ENCODE peak calls at places on chromosomes 16 and 17, in four cellular contexts. F is K562, U is HepG2, T is GM12878. V is an unnamed sample.

GRCh38 chr17:7294614-7295153 is at the start of gene YBX2:
- DNase-seq in F (peak), U (no peak), T (no peak), V (peak)

GRCh38 chr16:48558269-48558915 is 51.6 kb downstream of the N4BP1 start:
- DNase-seq in F (no peak), U (no peak), T (no peak), V (no peak)

GRCh38 chr17:52287611-52288010 is 129.1 kb upstream of the CA10 start:
- DNase-seq in F (no peak), U (no peak), T (no peak), V (no peak)

GRCh38 chr16:53745753-53746258 is 41.9 kb downstream of the FTO start:
- DNase-seq in F (peak), U (no peak), T (no peak), V (no peak)

GRCh38 chr16:52563767-52564611 is 17.0 kb upstream of the TOX3 start:
- DNase-seq in F (no peak), U (no peak), T (no peak), V (no peak)

GRCh38 chr17:11719203-11719602 is 120.9 kb downstream of the DNAH9 start:
- DNase-seq in F (no peak), U (no peak), T (no peak), V (no peak)

GRCh38 chr16:57794849-57795430 is 7.4 kb downstream of the KIFC3 start:
- DNase-seq in F (no peak), U (no peak), T (no peak), V (no peak)

GRCh38 chr17:7588553-7589203 is 1.2 kb downstream of the SOX15 start:
- DNase-seq in F (no peak), U (no peak), T (no peak), V (no peak)

GRCh38 chr17:69609495-69610315 is 195.2 kb downstream of the MAP2K6 start:
- DNase-seq in F (peak), U (peak), T (no peak), V (peak)

GRCh38 chr17:2400474-2400866 is 390 bp downstream of the MNT start:
- DNase-seq in F (peak), U (peak), T (no peak), V (peak)

GRCh38 chr17:80881321-80881720 is 110.3 kb upstream of the CHMP6 start:
- DNase-seq in F (no peak), U (no peak), T (no peak), V (no peak)
- TF ChIP-seq ATF3 in F (no peak), U (no peak), T (no peak), V (no peak)

GRCh38 chr17:82299452-82299851 is 18.0 kb downstream of the CD7 start:
- DNase-seq in F (no peak), U (no peak), T (no peak), V (no peak)

GRCh38 chr17:82296511-82297279 is 20.7 kb downstream of the CD7 start:
- DNase-seq in F (no peak), U (no peak), T (no peak), V (no peak)

GRCh38 chr17:82297280-82297803 is 20.1 kb downstream of the CD7 start:
- DNase-seq in F (peak), U (no peak), T (peak), V (no peak)

GRCh38 chr17:82298538-82299421 is 18.6 kb downstream of the CD7 start:
- DNase-seq in F (no peak), U (no peak), T (no peak), V (no peak)

DNA sequence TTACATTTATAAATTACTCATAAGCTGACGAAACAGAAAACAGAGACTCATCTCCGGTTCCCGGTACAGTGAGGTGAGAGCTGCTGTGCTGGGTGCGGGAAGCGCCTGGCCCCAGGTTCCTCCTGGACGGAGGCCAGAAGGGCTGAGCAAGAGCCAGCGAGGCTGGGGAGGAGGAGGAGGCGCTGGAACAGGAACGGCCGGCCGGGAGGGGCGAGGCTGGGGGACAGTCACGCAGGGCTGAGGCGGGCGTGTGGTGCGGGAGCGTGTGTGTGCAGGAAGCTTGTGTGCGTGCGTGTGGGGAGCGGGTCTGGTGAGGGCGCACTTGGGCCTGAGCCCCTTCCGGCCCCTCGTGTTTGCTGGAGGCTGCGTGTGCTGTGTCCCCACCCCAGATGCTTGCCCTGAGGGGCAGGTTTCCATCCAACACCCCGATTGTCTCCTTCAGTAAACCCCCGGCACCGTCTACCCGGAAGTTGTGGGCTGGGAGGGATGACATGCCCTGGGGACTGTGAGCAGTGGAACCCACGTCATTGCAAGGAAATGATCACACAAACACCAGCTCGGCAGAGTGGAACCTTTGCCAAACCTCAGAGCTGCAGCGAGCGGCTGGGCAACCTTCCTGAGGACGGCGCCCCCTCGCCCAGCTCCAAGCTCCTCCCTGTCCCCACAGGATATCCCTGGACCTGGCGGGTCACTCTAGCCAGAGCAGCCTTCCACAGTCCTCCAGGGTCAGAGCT is 19.4 kb downstream of the CD7 start:
- DNase-seq in F (peak), U (no peak), T (peak), V (no peak)
- TF ChIP-seq NR2C2 in F (no peak), U (no peak), T (no peak), V (no peak)

GRCh38 chr17:41687828-41688640 is 651 bp upstream of the EIF1 start:
- DNase-seq in F (no peak), U (peak), T (no peak), V (no peak)
- TF ChIP-seq ATF3 in F (no peak), U (peak), T (no peak), V (no peak)

GRCh38 chr16:68227183-68227793 is 8.6 kb downstream of the ESRP2 start:
- DNase-seq in F (no peak), U (no peak), T (peak), V (no peak)
- TF ChIP-seq NR2C2 in F (no peak), U (no peak), T (no peak), V (no peak)

GRCh38 chr16:1350691-1351090 is 987 bp downstream of the TSR3 start:
- DNase-seq in F (no peak), U (no peak), T (no peak), V (no peak)

GRCh38 chr16:1349351-1349750 is 2.3 kb downstream of the TSR3 start:
- DNase-seq in F (no peak), U (no peak), T (no peak), V (no peak)

GRCh38 chr16:1351215-1351581 is 480 bp downstream of the TSR3 start:
- DNase-seq in F (no peak), U (no peak), T (no peak), V (no peak)

GRCh38 chr16:1349951-1350350 is 1.7 kb downstream of the TSR3 start:
- DNase-seq in F (no peak), U (no peak), T (no peak), V (no peak)

GRCh38 chr16:1351582-1352362 is at the start of the genes GNPTG and TSR3:
- DNase-seq in F (peak), U (peak), T (peak), V (peak)
- TF ChIP-seq ATF3 in F (no peak), U (no peak), T (peak), V (no peak)

GRCh38 chr17:82384730-82385429 is 13.3 kb downstream of the UTS2R start:
- DNase-seq in F (peak), U (peak), T (no peak), V (no peak)
- TF ChIP-seq NR2C2 in F (no peak), U (peak), T (no peak), V (no peak)

GRCh38 chr16:85265789-85266188 is 153.5 kb upstream of the CIBAR2 start:
- DNase-seq in F (no peak), U (no peak), T (no peak), V (no peak)
- TF ChIP-seq ATF3 in F (no peak), U (no peak), T (no peak), V (no peak)

GRCh38 chr17:63948521-63948920 is 16.4 kb upstream of the CD79B start:
- DNase-seq in F (no peak), U (no peak), T (no peak), V (no peak)

GRCh38 chr17:63946440-63947363 is 14.6 kb upstream of the CD79B start:
- DNase-seq in F (peak), U (peak), T (no peak), V (peak)

GRCh38 chr17:63950940-63951907 is 19.1 kb upstream of the CD79B start:
- DNase-seq in F (peak), U (peak), T (no peak), V (peak)

GRCh38 chr17:63947711-63948330 is 15.7 kb upstream of the CD79B start:
- DNase-seq in F (no peak), U (no peak), T (no peak), V (no peak)

DNA sequence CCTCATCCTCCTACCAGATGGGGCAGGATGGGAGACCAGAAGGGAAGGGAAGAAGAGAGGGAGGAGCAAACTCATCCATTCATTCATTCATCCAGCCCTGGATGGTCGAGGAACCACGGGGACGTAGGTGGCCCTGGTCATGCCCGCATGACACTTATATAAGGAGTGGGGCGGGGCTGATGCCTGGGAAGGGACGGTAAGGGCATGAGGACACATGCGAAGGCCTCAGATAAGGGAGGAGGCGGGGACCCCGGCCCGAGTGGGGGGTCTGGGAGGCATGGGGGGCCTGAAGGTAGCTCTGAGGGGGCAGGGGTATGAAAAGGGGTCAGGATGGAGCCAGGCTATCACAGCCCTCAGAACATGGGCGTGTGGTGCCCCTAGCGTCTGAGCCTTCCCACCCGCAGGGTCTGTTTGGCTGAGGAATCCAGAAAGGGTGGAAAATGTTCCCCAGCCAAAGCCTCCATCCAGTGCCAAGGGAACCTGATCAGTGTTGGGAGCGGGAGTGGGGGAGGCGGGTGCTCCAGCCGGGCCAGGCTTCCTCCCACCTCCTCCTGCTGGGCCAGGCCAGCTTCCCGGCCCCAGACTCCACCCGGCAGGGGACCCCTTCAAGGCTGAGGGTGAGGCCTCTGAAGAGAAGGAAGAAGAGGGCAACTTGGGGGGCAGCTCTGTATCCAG is 17.6 kb upstream of the CD79B start:
- DNase-seq in F (no peak), U (no peak), T (no peak), V (no peak)
- TF ChIP-seq NR2C2 in F (no peak), U (no peak), T (no peak), V (no peak)

GRCh38 chr16:6682142-6682811 is 650.4 kb upstream of the RBFOX1 start:
- DNase-seq in F (peak), U (peak), T (no peak), V (peak)
- TF ChIP-seq ATF3 in F (no peak), U (no peak), T (no peak), V (no peak)

GRCh38 chr17:13883659-13884058 is 185.6 kb upstream of the COX10 start:
- DNase-seq in F (no peak), U (no peak), T (no peak), V (no peak)
- TF ChIP-seq NR2C2 in F (no peak), U (no peak), T (no peak), V (no peak)